ENCODE peak calls at places on chromosomes 6 and 20, in four cellular contexts. Y is neuronal stem cell, T is IMR-90, J is mesenchymal stem cell. D is an unnamed sample.

GRCh38 chr20:2237059-2237458 is 58.7 kb upstream of the TGM3 start:
- DNase-seq in Y (no peak), J (no peak), T (peak), D (peak)

GRCh38 chr6:119261944-119262284 is 87.6 kb downstream of the MAN1A1 start:
- DNase-seq in Y (no peak), T (no peak), J (no peak), D (no peak)

GRCh38 chr6:7108964-7109836 is 1.4 kb downstream of the RREB1 start:
- DNase-seq in T (peak), Y (no peak), J (peak), D (no peak)

GRCh38 chr6:140779991-140780596 is 1352.6 kb upstream of the GJE1 start:
- DNase-seq in J (no peak), T (no peak), Y (no peak), D (no peak)

GRCh38 chr6:122839477-122839876 is 50.4 kb downstream of the SMPDL3A start:
- DNase-seq in Y (peak), J (peak), T (peak), D (peak)

GRCh38 chr6:14732845-14733757 is 512.8 kb upstream of the JARID2 start:
- DNase-seq in J (peak), T (peak), Y (no peak), D (peak)

GRCh38 chr6:7419065-7419464 is 29.5 kb downstream of the RIOK1 start:
- DNase-seq in T (peak), J (peak), Y (no peak), D (no peak)

GRCh38 chr6:4459032-4459431 is 317.2 kb upstream of the CDYL start:
- DNase-seq in J (peak), Y (no peak), T (peak), D (no peak)

GRCh38 chr20:25136643-25137559 is 55.0 kb upstream of the VSX1 start:
- DNase-seq in J (peak), Y (no peak), T (peak), D (no peak)

GRCh38 chr6:41073968-41074691 is 1.4 kb downstream of the NFYA start:
- DNase-seq in T (peak), Y (no peak), J (peak), D (no peak)

GRCh38 chr20:53752971-53753879 is 159.6 kb upstream of the ZNF217 start:
- DNase-seq in T (peak), J (peak), Y (no peak), D (no peak)

GRCh38 chr6:122647765-122648164 is 37.6 kb downstream of the PKIB start:
- DNase-seq in T (no peak), Y (no peak), J (no peak), D (no peak)

GRCh38 chr20:2652724-2653510 is 485 bp downstream of the NOP56 start:
- DNase-seq in Y (no peak), T (no peak), J (peak), D (no peak)

GRCh38 chr6:49933526-49933925 is 30.4 kb downstream of the DEFB114 start:
- DNase-seq in T (no peak), Y (no peak), J (no peak), D (peak)

GRCh38 chr6:104414723-104415122 is 445.0 kb downstream of the HACE1 start:
- DNase-seq in T (no peak), J (no peak), Y (no peak), D (no peak)

GRCh38 chr6:42236680-42237473 is 19.2 kb upstream of the MRPS10 start:
- DNase-seq in Y (no peak), J (no peak), T (no peak), D (peak)

GRCh38 chr20:478010-478948 is 15.9 kb upstream of the TBC1D20 start:
- DNase-seq in T (peak), Y (no peak), J (peak), D (no peak)

GRCh38 chr20:17379651-17380050 is 151.5 kb downstream of the BFSP1 start:
- DNase-seq in J (no peak), Y (no peak), T (no peak), D (no peak)
- H2BK5ac ChIP-seq in J (no peak), Y (no peak), T (no peak), D (no peak)

DNA sequence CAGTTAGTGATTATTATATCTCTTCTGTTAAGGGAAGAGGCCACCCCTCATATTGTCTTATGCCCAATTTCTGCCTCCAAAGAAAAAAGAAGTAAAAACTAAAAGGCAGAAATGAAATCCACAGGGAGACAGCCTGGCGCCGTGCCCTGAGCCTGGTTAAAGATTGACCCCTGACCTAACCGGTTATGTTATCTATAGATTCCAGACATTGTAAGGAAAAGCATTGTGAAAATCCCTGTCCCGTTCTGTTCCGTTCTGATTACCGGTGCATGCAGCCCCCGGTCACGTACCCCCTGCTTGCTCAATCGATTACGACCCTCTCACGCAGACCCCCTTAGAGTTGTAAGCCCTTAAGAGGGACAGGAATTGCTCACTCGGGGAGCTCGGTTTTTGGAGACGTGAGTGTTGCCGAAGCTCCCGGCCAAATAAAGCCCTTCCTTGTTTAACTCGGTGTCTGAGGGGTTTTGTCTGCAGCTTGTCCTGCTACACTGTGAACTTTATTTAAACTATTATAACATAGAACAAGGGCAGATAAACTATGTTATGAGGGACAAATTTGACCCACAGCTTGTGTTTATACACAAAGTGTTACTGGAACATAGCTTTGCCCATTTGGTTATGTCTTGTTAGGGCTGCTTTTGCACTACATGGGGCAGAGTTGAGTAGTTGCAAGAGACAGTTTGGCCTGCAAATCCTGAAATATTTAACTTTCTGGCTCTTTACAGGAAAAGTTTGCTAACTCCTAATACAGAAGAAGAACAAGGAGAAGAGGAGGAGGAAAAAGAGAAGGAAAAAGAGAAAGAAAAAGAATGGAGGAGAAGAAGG is 49.6 kb downstream of the CD24 start:
- DNase-seq in J (no peak), T (no peak), Y (no peak), D (no peak)
- H3K18ac ChIP-seq in J (no peak), T (no peak), Y (no peak), D (no peak)

GRCh38 chr6:158283304-158284005 is 28.8 kb upstream of the TULP4 start:
- DNase-seq in Y (peak), J (peak), T (peak), D (peak)

GRCh38 chr6:158286413-158286812 is 25.9 kb upstream of the TULP4 start:
- DNase-seq in T (peak), J (peak), Y (no peak), D (no peak)

GRCh38 chr6:158284340-158285210 is 27.7 kb upstream of the TULP4 start:
- DNase-seq in T (peak), Y (peak), J (no peak), D (peak)

GRCh38 chr6:158287047-158287446 is 25.2 kb upstream of the TULP4 start:
- DNase-seq in T (no peak), J (no peak), Y (no peak), D (no peak)

DNA sequence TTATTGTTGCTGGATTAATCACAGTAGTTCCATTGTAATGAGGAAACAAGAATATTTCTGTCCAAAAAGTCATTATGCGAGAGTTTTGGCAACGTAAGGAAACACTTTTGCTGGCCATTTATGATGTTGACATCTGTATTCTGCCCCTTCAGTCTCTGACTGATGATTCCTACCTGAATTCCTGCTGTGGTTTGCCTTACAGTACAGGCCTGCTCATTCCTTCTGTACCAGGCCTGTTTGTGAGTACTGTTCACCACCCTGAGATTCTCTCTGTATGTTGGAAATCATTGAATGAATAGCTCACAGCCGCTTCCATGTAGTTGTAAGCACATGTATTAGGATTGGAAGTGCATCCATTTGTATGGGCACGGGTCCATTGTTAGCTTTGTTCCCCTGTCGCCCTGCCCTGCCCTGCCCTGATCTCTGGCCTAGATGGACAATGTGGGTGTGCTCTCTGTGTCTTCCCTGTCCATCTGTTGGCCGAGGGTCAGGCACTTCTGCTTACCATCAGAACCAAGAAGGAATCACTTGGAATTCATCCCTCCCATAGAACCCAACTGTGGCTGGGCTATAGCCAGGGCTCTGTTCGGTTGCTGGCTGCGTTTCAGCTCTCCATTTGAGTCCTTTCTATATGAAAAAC is 26.8 kb upstream of the TULP4 start:
- DNase-seq in Y (peak), J (no peak), T (peak), D (no peak)
- H3K27ac ChIP-seq in Y (peak), J (no peak), T (peak), D (no peak)

GRCh38 chr6:47496935-47497579 is 19.5 kb downstream of the CD2AP start:
- DNase-seq in Y (no peak), J (no peak), T (no peak), D (no peak)

GRCh38 chr6:47492355-47492754 is 14.8 kb downstream of the CD2AP start:
- DNase-seq in T (no peak), Y (no peak), J (no peak), D (no peak)

GRCh38 chr6:47489995-47490394 is 12.4 kb downstream of the CD2AP start:
- DNase-seq in J (no peak), T (no peak), Y (no peak), D (no peak)

GRCh38 chr6:47495954-47496545 is 18.5 kb downstream of the CD2AP start:
- DNase-seq in J (no peak), T (no peak), Y (no peak), D (no peak)

DNA sequence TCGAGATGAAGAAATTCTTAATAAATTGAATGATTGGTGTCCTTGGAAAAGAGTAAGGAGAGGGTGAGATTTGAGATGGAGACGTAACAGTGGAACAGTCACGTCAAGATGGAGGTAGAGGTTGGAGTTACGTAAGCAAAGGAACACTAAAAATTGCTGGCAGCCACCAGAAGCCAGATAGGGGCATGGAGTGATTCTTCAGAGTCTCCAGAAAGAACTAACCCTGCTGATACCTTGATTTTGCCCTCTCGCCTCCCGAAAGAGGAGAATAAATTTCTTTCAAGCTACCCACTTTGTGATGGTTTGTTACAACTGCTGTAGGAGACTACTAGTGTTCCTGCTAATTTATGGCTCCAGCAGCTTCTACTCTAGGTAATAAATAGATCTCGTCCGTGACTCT is 17.6 kb downstream of the CD2AP start:
- DNase-seq in Y (no peak), T (no peak), J (no peak), D (no peak)
- H2BK5ac ChIP-seq in Y (no peak), T (no peak), J (no peak), D (no peak)

GRCh38 chr6:146868671-146869209 is 270.0 kb downstream of the ADGB start:
- DNase-seq in T (peak), J (no peak), Y (no peak), D (no peak)
- H3K18ac ChIP-seq in T (no peak), J (no peak), Y (no peak), D (no peak)

GRCh38 chr6:38088010-38088409 is 268.5 kb downstream of the ZFAND3 start:
- DNase-seq in T (no peak), Y (no peak), J (no peak), D (no peak)
- H3K27ac ChIP-seq in T (no peak), Y (no peak), J (no peak), D (no peak)

GRCh38 chr20:32971703-32972161 is 32.5 kb downstream of the SUN5 start:
- DNase-seq in T (no peak), Y (no peak), J (no peak), D (peak)

GRCh38 chr20:32972181-32973076 is 31.8 kb downstream of the SUN5 start:
- DNase-seq in T (no peak), Y (no peak), J (no peak), D (peak)

GRCh38 chr20:32970973-32971300 is 33.3 kb downstream of the SUN5 start:
- DNase-seq in T (no peak), J (no peak), Y (no peak), D (peak)

GRCh38 chr20:32975698-32976674 is 28.2 kb downstream of the SUN5 start:
- DNase-seq in J (no peak), Y (no peak), T (no peak), D (peak)

DNA sequence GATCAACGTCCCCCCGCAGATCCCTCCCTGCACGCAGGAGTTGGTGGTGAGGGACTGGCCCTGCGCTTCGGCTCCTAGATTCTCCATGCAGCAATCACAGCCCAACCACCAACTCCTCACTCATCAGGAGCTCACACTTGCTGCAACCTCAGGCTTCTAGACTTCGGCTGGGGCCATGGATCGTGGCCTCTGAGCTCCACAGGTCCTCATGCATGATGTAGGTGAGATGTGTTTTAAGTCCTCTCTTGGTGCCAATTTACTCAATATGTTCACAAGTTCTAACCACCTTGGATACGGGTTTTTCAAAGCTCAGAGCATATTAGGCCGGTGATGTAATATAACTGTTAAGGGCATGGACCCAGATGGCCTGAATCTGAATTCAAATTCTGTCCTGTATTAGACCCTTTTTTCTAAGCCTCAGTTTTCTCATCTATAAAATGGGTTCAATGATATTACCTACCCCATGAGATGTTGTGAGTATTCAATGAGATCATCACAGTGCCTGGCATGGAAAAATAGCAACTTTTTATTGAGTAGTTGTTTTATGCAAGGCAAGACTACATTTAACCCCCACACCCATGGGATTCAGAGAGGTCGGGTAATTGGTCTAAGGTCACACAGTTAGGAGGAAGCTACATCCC is 31.0 kb downstream of the SUN5 start:
- DNase-seq in Y (no peak), J (no peak), T (no peak), D (no peak)
- H2BK5ac ChIP-seq in Y (peak), J (no peak), T (no peak), D (no peak)